ENCODE peak calls at places on chromosomes 16 and 17, in nine cellular contexts. One of them, this sample, is unnamed. For H3K4me1, the result is how much of the 10 kb centered on the place peaks cover.

GRCh38 chr16:66130296-66130910 is 236.1 kb upstream of the CDH5 start:
- DNase-seq in cardiac muscle cell: peak
- DNase-seq in fibroblast of lung: peak
- DNase-seq in testis: no peak
- DNase-seq in thoracic aorta: no peak
- DNase-seq in left ventricle myocardium inferior: no peak
- DNase-seq in naive thymus-derived CD4-positive, alpha-beta T cell: no peak
- DNase-seq in heart right ventricle: no peak
- DNase-seq in A549: no peak
- DNase-seq in this sample: no peak

GRCh38 chr17:13619462-13619861 is 17.7 kb upstream of the HS3ST3A1 start:
- DNase-seq in cardiac muscle cell: no peak
- DNase-seq in fibroblast of lung: no peak
- DNase-seq in testis: no peak
- DNase-seq in thoracic aorta: no peak
- DNase-seq in left ventricle myocardium inferior: no peak
- DNase-seq in naive thymus-derived CD4-positive, alpha-beta T cell: no peak
- DNase-seq in heart right ventricle: no peak
- DNase-seq in A549: no peak
- DNase-seq in this sample: peak

GRCh38 chr16:57999971-58000705 is at the start of gene ZNF319:
- DNase-seq in cardiac muscle cell: no peak
- DNase-seq in fibroblast of lung: no peak
- DNase-seq in testis: no peak
- DNase-seq in thoracic aorta: no peak
- DNase-seq in left ventricle myocardium inferior: no peak
- DNase-seq in naive thymus-derived CD4-positive, alpha-beta T cell: no peak
- DNase-seq in heart right ventricle: no peak
- DNase-seq in A549: no peak
- DNase-seq in this sample: no peak

GRCh38 chr17:81350320-81350686 is 45.0 kb upstream of the BAHCC1 start:
- DNase-seq in cardiac muscle cell: no peak
- DNase-seq in fibroblast of lung: no peak
- DNase-seq in testis: no peak
- DNase-seq in thoracic aorta: no peak
- DNase-seq in left ventricle myocardium inferior: no peak
- DNase-seq in naive thymus-derived CD4-positive, alpha-beta T cell: no peak
- DNase-seq in heart right ventricle: no peak
- DNase-seq in A549: no peak
- DNase-seq in this sample: no peak

GRCh38 chr17:19762515-19762961 is 14.4 kb upstream of the ALDH3A1 start:
- DNase-seq in cardiac muscle cell: peak
- DNase-seq in fibroblast of lung: peak
- DNase-seq in testis: peak
- DNase-seq in thoracic aorta: peak
- DNase-seq in left ventricle myocardium inferior: peak
- DNase-seq in naive thymus-derived CD4-positive, alpha-beta T cell: peak
- DNase-seq in heart right ventricle: no peak
- DNase-seq in A549: peak
- DNase-seq in this sample: peak

GRCh38 chr17:9907131-9907530 is 2.1 kb upstream of the RCVRN start:
- DNase-seq in cardiac muscle cell: no peak
- DNase-seq in fibroblast of lung: no peak
- DNase-seq in testis: no peak
- DNase-seq in thoracic aorta: no peak
- DNase-seq in left ventricle myocardium inferior: no peak
- DNase-seq in naive thymus-derived CD4-positive, alpha-beta T cell: no peak
- DNase-seq in heart right ventricle: no peak
- DNase-seq in A549: no peak
- DNase-seq in this sample: no peak

GRCh38 chr17:835263-835662 is 53.1 kb downstream of the MRM3 start:
- DNase-seq in cardiac muscle cell: peak
- DNase-seq in fibroblast of lung: peak
- DNase-seq in testis: no peak
- DNase-seq in thoracic aorta: no peak
- DNase-seq in left ventricle myocardium inferior: no peak
- DNase-seq in naive thymus-derived CD4-positive, alpha-beta T cell: no peak
- DNase-seq in heart right ventricle: no peak
- DNase-seq in A549: no peak
- DNase-seq in this sample: no peak

GRCh38 chr16:84444476-84444875 is 60.0 kb downstream of the MEAK7 start:
- DNase-seq in cardiac muscle cell: no peak
- DNase-seq in fibroblast of lung: no peak
- DNase-seq in testis: no peak
- DNase-seq in thoracic aorta: no peak
- DNase-seq in left ventricle myocardium inferior: no peak
- DNase-seq in naive thymus-derived CD4-positive, alpha-beta T cell: no peak
- DNase-seq in heart right ventricle: no peak
- DNase-seq in A549: no peak
- DNase-seq in this sample: no peak

GRCh38 chr17:81803728-81804558 is at the start of gene GCGR:
- DNase-seq in cardiac muscle cell: no peak
- DNase-seq in fibroblast of lung: no peak
- DNase-seq in testis: no peak
- DNase-seq in thoracic aorta: no peak
- DNase-seq in left ventricle myocardium inferior: no peak
- DNase-seq in naive thymus-derived CD4-positive, alpha-beta T cell: no peak
- DNase-seq in heart right ventricle: no peak
- DNase-seq in A549: no peak
- DNase-seq in this sample: no peak

GRCh38 chr16:65916995-65917394 is 449.5 kb upstream of the CDH5 start:
- DNase-seq in cardiac muscle cell: no peak
- DNase-seq in fibroblast of lung: no peak
- DNase-seq in testis: no peak
- DNase-seq in thoracic aorta: no peak
- DNase-seq in left ventricle myocardium inferior: no peak
- DNase-seq in naive thymus-derived CD4-positive, alpha-beta T cell: no peak
- DNase-seq in heart right ventricle: no peak
- DNase-seq in A549: no peak
- DNase-seq in this sample: no peak

GRCh38 chr17:19539040-19539399 is 5.4 kb downstream of the SLC47A1 start:
- DNase-seq in cardiac muscle cell: no peak
- DNase-seq in fibroblast of lung: no peak
- DNase-seq in testis: no peak
- DNase-seq in thoracic aorta: no peak
- DNase-seq in left ventricle myocardium inferior: no peak
- DNase-seq in naive thymus-derived CD4-positive, alpha-beta T cell: no peak
- DNase-seq in heart right ventricle: no peak
- DNase-seq in A549: no peak
- DNase-seq in this sample: no peak

GRCh38 chr16:75402174-75402820 is 31.0 kb downstream of the CFDP1 start:
- DNase-seq in cardiac muscle cell: peak
- DNase-seq in fibroblast of lung: no peak
- DNase-seq in testis: no peak
- DNase-seq in thoracic aorta: no peak
- DNase-seq in left ventricle myocardium inferior: no peak
- DNase-seq in naive thymus-derived CD4-positive, alpha-beta T cell: no peak
- DNase-seq in heart right ventricle: peak
- DNase-seq in A549: no peak
- DNase-seq in this sample: no peak

GRCh38 chr17:48162946-48163506 is 55.5 kb downstream of the SNX11 start:
- DNase-seq in cardiac muscle cell: peak
- DNase-seq in fibroblast of lung: no peak
- DNase-seq in testis: no peak
- DNase-seq in thoracic aorta: no peak
- DNase-seq in left ventricle myocardium inferior: no peak
- DNase-seq in naive thymus-derived CD4-positive, alpha-beta T cell: no peak
- DNase-seq in heart right ventricle: no peak
- DNase-seq in A549: peak
- DNase-seq in this sample: peak

GRCh38 chr16:8714143-8714542 is 39.7 kb downstream of the ABAT start:
- DNase-seq in cardiac muscle cell: no peak
- DNase-seq in fibroblast of lung: no peak
- DNase-seq in testis: no peak
- DNase-seq in thoracic aorta: no peak
- DNase-seq in left ventricle myocardium inferior: no peak
- DNase-seq in naive thymus-derived CD4-positive, alpha-beta T cell: no peak
- DNase-seq in heart right ventricle: no peak
- DNase-seq in A549: no peak
- DNase-seq in this sample: no peak

GRCh38 chr16:70529051-70529777 is 5.6 kb downstream of the SF3B3 start:
- DNase-seq in cardiac muscle cell: peak
- DNase-seq in fibroblast of lung: peak
- DNase-seq in testis: no peak
- DNase-seq in thoracic aorta: no peak
- DNase-seq in left ventricle myocardium inferior: no peak
- DNase-seq in naive thymus-derived CD4-positive, alpha-beta T cell: no peak
- DNase-seq in heart right ventricle: no peak
- DNase-seq in A549: peak
- DNase-seq in this sample: no peak

GRCh38 chr17:10687497-10687896 is 9.8 kb downstream of the SCO1 start:
- DNase-seq in cardiac muscle cell: no peak
- DNase-seq in fibroblast of lung: no peak
- DNase-seq in testis: no peak
- DNase-seq in thoracic aorta: no peak
- DNase-seq in left ventricle myocardium inferior: no peak
- DNase-seq in naive thymus-derived CD4-positive, alpha-beta T cell: no peak
- DNase-seq in heart right ventricle: no peak
- DNase-seq in A549: no peak
- DNase-seq in this sample: no peak

GRCh38 chr16:25222959-25223358 is 6.2 kb downstream of the AQP8 start:
- DNase-seq in cardiac muscle cell: no peak
- DNase-seq in fibroblast of lung: no peak
- DNase-seq in testis: no peak
- DNase-seq in thoracic aorta: no peak
- DNase-seq in left ventricle myocardium inferior: no peak
- DNase-seq in naive thymus-derived CD4-positive, alpha-beta T cell: no peak
- DNase-seq in heart right ventricle: no peak
- DNase-seq in A549: no peak
- DNase-seq in this sample: no peak

DNA sequence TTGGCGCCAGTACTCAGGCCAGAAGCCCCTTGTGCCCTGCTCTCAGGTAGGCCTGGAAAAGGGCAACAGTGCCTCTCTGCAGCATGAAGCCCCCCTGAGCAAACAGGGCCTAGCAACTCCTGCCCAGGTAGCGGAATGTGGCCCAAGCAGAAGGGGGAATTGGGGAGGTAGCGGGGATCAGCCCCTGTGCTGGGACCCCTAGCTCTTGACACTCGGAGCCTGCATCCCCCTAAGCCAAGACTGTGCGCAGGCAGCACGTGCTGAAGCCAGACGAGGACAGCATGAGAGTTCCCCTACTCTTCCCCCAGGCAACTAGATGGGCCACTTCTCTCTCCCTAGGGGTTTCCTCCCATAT is 823 bp upstream of the CD2BP2 start:
- DNase-seq in cardiac muscle cell: no peak
- DNase-seq in fibroblast of lung: no peak
- DNase-seq in testis: no peak
- DNase-seq in thoracic aorta: no peak
- DNase-seq in left ventricle myocardium inferior: no peak
- DNase-seq in naive thymus-derived CD4-positive, alpha-beta T cell: no peak
- DNase-seq in heart right ventricle: no peak
- DNase-seq in A549: no peak
- DNase-seq in this sample: no peak
- H3K4me3 ChIP-seq in cardiac muscle cell: peak
- H3K4me3 ChIP-seq in fibroblast of lung: peak
- H3K4me3 ChIP-seq in testis: peak
- H3K4me3 ChIP-seq in thoracic aorta: peak
- H3K4me3 ChIP-seq in left ventricle myocardium inferior: peak
- H3K4me3 ChIP-seq in naive thymus-derived CD4-positive, alpha-beta T cell: peak
- H3K4me3 ChIP-seq in heart right ventricle: peak
- H3K4me3 ChIP-seq in A549: peak
- H3K4me3 ChIP-seq in this sample: peak

DNA sequence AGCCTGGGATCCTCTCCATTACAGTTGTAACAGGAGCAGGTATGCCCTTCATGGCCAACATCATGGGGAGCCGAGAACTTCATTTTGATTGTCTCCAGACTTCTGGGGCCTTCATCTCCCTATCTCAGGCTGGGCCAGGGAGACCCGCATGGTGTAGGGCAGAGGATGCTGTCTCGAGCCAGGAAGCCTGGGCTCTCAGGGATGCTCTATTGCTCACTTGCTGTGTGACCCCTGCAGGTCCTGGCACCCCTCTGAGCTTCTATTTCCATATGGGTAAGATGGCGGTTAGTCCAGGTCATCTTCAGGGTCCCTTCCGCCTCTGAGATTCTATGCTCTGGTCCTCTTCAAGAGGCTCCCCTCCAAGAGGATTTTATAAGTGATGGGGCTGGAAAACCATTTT is 20.6 kb upstream of the RNF135 start:
- DNase-seq in cardiac muscle cell: no peak
- DNase-seq in fibroblast of lung: no peak
- DNase-seq in testis: no peak
- DNase-seq in thoracic aorta: no peak
- DNase-seq in left ventricle myocardium inferior: no peak
- DNase-seq in naive thymus-derived CD4-positive, alpha-beta T cell: no peak
- DNase-seq in heart right ventricle: no peak
- DNase-seq in A549: no peak
- DNase-seq in this sample: no peak
- H3K4me1 ChIP-seq in cardiac muscle cell: under half
- H3K4me1 ChIP-seq in fibroblast of lung: under half
- H3K4me1 ChIP-seq in testis: under half
- H3K4me1 ChIP-seq in thoracic aorta: under half
- H3K4me1 ChIP-seq in left ventricle myocardium inferior: under half
- H3K4me1 ChIP-seq in naive thymus-derived CD4-positive, alpha-beta T cell: under half
- H3K4me1 ChIP-seq in heart right ventricle: under half
- H3K4me1 ChIP-seq in A549: under half
- H3K4me1 ChIP-seq in this sample: under half

GRCh38 chr16:29007865-29008593 is 23.2 kb downstream of the LAT start:
- DNase-seq in cardiac muscle cell: peak
- DNase-seq in fibroblast of lung: peak
- DNase-seq in testis: peak
- DNase-seq in thoracic aorta: no peak
- DNase-seq in left ventricle myocardium inferior: no peak
- DNase-seq in naive thymus-derived CD4-positive, alpha-beta T cell: no peak
- DNase-seq in heart right ventricle: no peak
- DNase-seq in A549: no peak
- DNase-seq in this sample: no peak
- H3K4me3 ChIP-seq in cardiac muscle cell: no peak
- H3K4me3 ChIP-seq in fibroblast of lung: no peak
- H3K4me3 ChIP-seq in testis: no peak
- H3K4me3 ChIP-seq in thoracic aorta: no peak
- H3K4me3 ChIP-seq in left ventricle myocardium inferior: no peak
- H3K4me3 ChIP-seq in naive thymus-derived CD4-positive, alpha-beta T cell: no peak
- H3K4me3 ChIP-seq in heart right ventricle: no peak
- H3K4me3 ChIP-seq in A549: no peak
- H3K4me3 ChIP-seq in this sample: no peak

DNA sequence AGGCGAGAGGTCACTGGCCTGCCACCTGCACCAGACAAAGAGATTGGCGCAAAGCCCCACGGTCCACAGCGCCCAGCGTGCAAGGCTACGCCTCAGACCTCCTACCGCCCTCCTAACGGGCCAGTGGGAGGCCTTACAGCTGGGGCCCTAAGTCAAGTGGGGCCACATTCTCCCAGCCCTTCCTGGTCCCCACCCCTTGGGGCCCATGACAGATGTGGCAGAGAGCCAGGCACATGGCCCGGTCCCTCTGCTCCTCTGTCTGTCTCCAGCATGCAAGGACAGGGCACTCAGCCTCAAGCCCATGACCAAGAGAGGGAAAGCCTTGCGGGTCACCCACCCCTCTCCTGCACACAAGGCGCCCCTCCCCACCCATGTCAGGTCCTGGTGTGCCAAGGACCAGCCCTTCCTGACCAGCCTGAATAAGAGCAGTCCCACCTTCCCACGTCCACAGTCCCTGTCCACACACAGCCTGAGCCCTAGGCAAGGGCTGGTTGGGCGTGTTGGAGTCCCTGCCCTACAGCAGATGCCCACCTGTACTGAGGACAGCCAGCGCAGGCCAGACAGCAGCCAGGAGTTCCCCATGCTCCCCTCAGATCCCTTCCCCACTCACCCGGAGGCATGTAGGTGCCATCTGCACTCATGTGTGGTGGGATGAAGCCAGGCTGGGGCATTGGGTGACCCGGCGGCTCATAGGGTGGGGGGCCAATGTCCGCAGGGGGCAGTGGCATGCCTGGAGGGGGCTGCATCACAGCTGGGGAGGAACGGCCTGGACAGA is 25.3 kb downstream of the CDIP1 start:
- DNase-seq in cardiac muscle cell: no peak
- DNase-seq in fibroblast of lung: no peak
- DNase-seq in testis: no peak
- DNase-seq in thoracic aorta: no peak
- DNase-seq in left ventricle myocardium inferior: peak
- DNase-seq in naive thymus-derived CD4-positive, alpha-beta T cell: no peak
- DNase-seq in heart right ventricle: no peak
- DNase-seq in A549: no peak
- DNase-seq in this sample: no peak
- H3K4me1 ChIP-seq in cardiac muscle cell: under half
- H3K4me1 ChIP-seq in fibroblast of lung: under half
- H3K4me1 ChIP-seq in testis: under half
- H3K4me1 ChIP-seq in thoracic aorta: under half
- H3K4me1 ChIP-seq in left ventricle myocardium inferior: half or more
- H3K4me1 ChIP-seq in naive thymus-derived CD4-positive, alpha-beta T cell: under half
- H3K4me1 ChIP-seq in heart right ventricle: under half
- H3K4me1 ChIP-seq in A549: under half
- H3K4me1 ChIP-seq in this sample: under half